ENCODE peak calls at places on chromosome 2, in ten cellular contexts. R is upper lobe of right lung; M is A549; W is GM12878; J is CD8-positive, alpha-beta T cell; Z is heart right ventricle; Y is neuronal stem cell; E is cardiac muscle cell; N is HCT116; P is left lung. S is an unnamed sample. For H3K4me1, the result is how much of the 10 kb centered on the place peaks cover.

GRCh38 chr2:232890896-232891601 is 21.0 kb downstream of the SNORC start:
- DNase-seq in R (peak), M (no peak), W (no peak), J (no peak), Z (no peak), Y (no peak), E (peak), N (peak), P (peak), S (no peak)

GRCh38 chr2:24276349-24276899 is 83.9 kb downstream of the ITSN2 start:
- DNase-seq in R (no peak), M (no peak), W (no peak), J (no peak), Z (no peak), Y (no peak), E (no peak), N (no peak), P (no peak), S (no peak)

GRCh38 chr2:128202791-128203190 is 111.8 kb downstream of the UGGT1 start:
- DNase-seq in R (no peak), M (no peak), W (no peak), J (no peak), Z (no peak), Y (no peak), E (peak), N (no peak), P (no peak), S (no peak)

GRCh38 chr2:212997526-212998020 is 153.8 kb downstream of the IKZF2 start:
- DNase-seq in R (no peak), M (no peak), W (no peak), J (no peak), Z (no peak), Y (no peak), E (no peak), N (no peak), P (no peak), S (no peak)

GRCh38 chr2:56047136-56047535 is 123.6 kb upstream of the EFEMP1 start:
- DNase-seq in R (no peak), M (no peak), W (no peak), J (no peak), Z (no peak), Y (no peak), E (no peak), N (no peak), P (no peak), S (no peak)

GRCh38 chr2:101828267-101829017 is 130.9 kb downstream of the MAP4K4 start:
- DNase-seq in R (no peak), M (no peak), W (no peak), J (no peak), Z (no peak), Y (no peak), E (peak), N (no peak), P (no peak), S (peak)

GRCh38 chr2:182229288-182229687 is 197.5 kb downstream of the PDE1A start:
- DNase-seq in R (no peak), M (no peak), W (no peak), J (no peak), Z (no peak), Y (no peak), E (no peak), N (no peak), P (no peak), S (no peak)

GRCh38 chr2:69770193-69770702 is 28.3 kb downstream of the ANXA4 start:
- DNase-seq in R (no peak), M (peak), W (no peak), J (no peak), Z (peak), Y (no peak), E (peak), N (peak), P (no peak), S (no peak)

GRCh38 chr2:25927357-25927756 is 49.1 kb upstream of the ASXL2 start:
- DNase-seq in R (no peak), M (no peak), W (no peak), J (no peak), Z (no peak), Y (no peak), E (no peak), N (no peak), P (no peak), S (no peak)

GRCh38 chr2:48070415-48070814 is 164.1 kb upstream of the FBXO11 start:
- DNase-seq in R (no peak), M (no peak), W (no peak), J (no peak), Z (no peak), Y (no peak), E (peak), N (no peak), P (no peak), S (no peak)

GRCh38 chr2:190893157-190893556 is 12.5 kb downstream of the GLS start:
- DNase-seq in R (no peak), M (no peak), W (no peak), J (no peak), Z (no peak), Y (no peak), E (no peak), N (no peak), P (no peak), S (no peak)

GRCh38 chr2:203815541-203815898 is 52.1 kb upstream of the CTLA4 start:
- DNase-seq in R (no peak), M (no peak), W (no peak), J (no peak), Z (no peak), Y (no peak), E (no peak), N (no peak), P (no peak), S (no peak)

GRCh38 chr2:188306271-188306670 is 14.6 kb downstream of the GULP1 start:
- DNase-seq in R (no peak), M (no peak), W (no peak), J (no peak), Z (no peak), Y (no peak), E (no peak), N (no peak), P (no peak), S (no peak)

GRCh38 chr2:120675460-120676130 is 60.1 kb upstream of the GLI2 start:
- DNase-seq in R (no peak), M (peak), W (no peak), J (peak), Z (peak), Y (no peak), E (peak), N (peak), P (no peak), S (peak)

GRCh38 chr2:199259671-199260070 is 198.1 kb downstream of the SATB2 start:
- DNase-seq in R (no peak), M (no peak), W (no peak), J (no peak), Z (no peak), Y (no peak), E (no peak), N (no peak), P (no peak), S (no peak)

GRCh38 chr2:85132834-85133637 is at the start of gene TCF7L1:
- DNase-seq in R (peak), M (peak), W (no peak), J (no peak), Z (peak), Y (peak), E (peak), N (peak), P (peak), S (no peak)

GRCh38 chr2:240397924-240398611 is 37.4 kb upstream of the GPC1 start:
- DNase-seq in R (no peak), M (no peak), W (no peak), J (no peak), Z (no peak), Y (no peak), E (no peak), N (no peak), P (no peak), S (no peak)

GRCh38 chr2:88307817-88308216 is 137.7 kb downstream of the THNSL2 start:
- DNase-seq in R (no peak), M (peak), W (no peak), J (no peak), Z (peak), Y (no peak), E (no peak), N (peak), P (no peak), S (no peak)

GRCh38 chr2:181037922-181038321 is 57.5 kb downstream of the UBE2E3 start:
- DNase-seq in R (no peak), M (no peak), W (no peak), J (no peak), Z (no peak), Y (no peak), E (peak), N (no peak), P (no peak), S (no peak)

DNA sequence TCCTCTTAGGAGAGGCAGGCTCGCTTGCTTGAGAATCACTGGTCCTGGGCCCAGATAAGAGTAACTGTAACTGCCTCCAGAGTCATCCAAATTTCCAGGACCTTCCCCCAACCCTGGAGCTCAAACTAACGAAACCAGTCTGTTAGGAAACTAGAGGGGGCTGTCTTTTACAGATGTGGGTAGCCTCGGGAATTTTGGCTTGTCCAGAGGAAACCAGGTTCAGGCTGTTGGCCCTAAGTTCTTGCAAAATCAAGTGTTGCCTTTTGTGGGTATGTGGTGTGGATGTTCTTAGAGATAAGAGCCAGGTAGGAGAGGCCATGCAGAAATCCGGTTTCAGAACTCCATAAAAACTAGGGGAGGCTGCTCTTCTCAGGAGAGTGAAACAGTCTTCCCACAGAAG is 125.0 kb upstream of the DLX2 start:
- DNase-seq in R (no peak), M (no peak), W (no peak), J (no peak), Z (no peak), Y (no peak), E (no peak), N (no peak), P (no peak), S (no peak)
- H3K4me1 ChIP-seq in R (under half), M (under half), W (under half), J (under half), Z (under half), Y (under half), E (under half), N (under half), P (under half), S (under half)

DNA sequence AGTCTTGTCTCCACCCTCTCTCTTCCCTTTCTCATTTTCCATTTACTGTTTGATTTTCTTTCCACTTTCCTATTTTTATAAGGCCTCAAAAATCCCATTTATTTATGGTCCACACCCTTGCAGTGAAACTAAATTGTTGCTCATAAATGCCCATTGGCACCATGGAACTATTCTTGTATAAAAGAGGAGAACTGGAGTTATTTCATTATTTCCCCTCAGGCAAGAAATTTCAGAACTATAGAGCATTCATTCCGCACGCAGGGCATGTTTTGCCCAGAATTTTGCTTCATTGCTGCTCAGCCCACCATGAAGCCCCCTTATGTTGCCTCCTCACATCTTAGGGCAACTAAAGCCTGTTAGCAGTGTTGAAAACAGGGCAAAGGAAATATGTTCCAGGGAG is 113.7 kb upstream of the MMADHC start:
- DNase-seq in R (no peak), M (no peak), W (no peak), J (no peak), Z (no peak), Y (no peak), E (no peak), N (no peak), P (no peak), S (no peak)
- H3K27ac ChIP-seq in R (no peak), M (no peak), W (no peak), J (no peak), Z (no peak), Y (no peak), E (no peak), N (no peak), P (no peak), S (no peak)

GRCh38 chr2:231816327-231817026 is 30.2 kb downstream of the COPS7B start:
- DNase-seq in R (no peak), M (no peak), W (no peak), J (no peak), Z (no peak), Y (no peak), E (no peak), N (no peak), P (no peak), S (no peak)

GRCh38 chr2:231819449-231820042 is 33.3 kb downstream of the COPS7B start:
- DNase-seq in R (no peak), M (no peak), W (no peak), J (no peak), Z (no peak), Y (no peak), E (no peak), N (no peak), P (no peak), S (no peak)

GRCh38 chr2:231821908-231822307 is 35.7 kb downstream of the COPS7B start:
- DNase-seq in R (no peak), M (no peak), W (no peak), J (no peak), Z (no peak), Y (no peak), E (no peak), N (no peak), P (no peak), S (no peak)

GRCh38 chr2:231820786-231821303 is 34.6 kb downstream of the COPS7B start:
- DNase-seq in R (no peak), M (no peak), W (no peak), J (no peak), Z (no peak), Y (no peak), E (no peak), N (no peak), P (no peak), S (no peak)
- H3K4me3 ChIP-seq in R (no peak), M (no peak), W (no peak), J (no peak), Z (no peak), Y (no peak), E (no peak), N (no peak), P (no peak), S (no peak)

GRCh38 chr2:171436307-171436706 is 2.3 kb downstream of the DCAF17 start:
- DNase-seq in R (no peak), M (no peak), W (no peak), J (no peak), Z (no peak), Y (no peak), E (peak), N (no peak), P (no peak), S (no peak)

GRCh38 chr2:171433763-171434670 is at the start of the genes DCAF17 and METTL8:
- DNase-seq in R (peak), M (peak), W (peak), J (peak), Z (peak), Y (peak), E (peak), N (peak), P (peak), S (peak)

GRCh38 chr2:171432206-171432968 is 1.4 kb downstream of the METTL8 start:
- DNase-seq in R (no peak), M (no peak), W (no peak), J (no peak), Z (no peak), Y (no peak), E (no peak), N (no peak), P (no peak), S (no peak)

GRCh38 chr2:171432969-171433762 is 624 bp downstream of the METTL8 start:
- DNase-seq in R (no peak), M (peak), W (no peak), J (no peak), Z (no peak), Y (no peak), E (peak), N (peak), P (peak), S (peak)

GRCh38 chr2:171434671-171434980 is 600 bp downstream of the DCAF17 start:
- DNase-seq in R (no peak), M (peak), W (no peak), J (no peak), Z (peak), Y (no peak), E (no peak), N (no peak), P (peak), S (no peak)
- H3K4me1 ChIP-seq in R (under half), M (under half), W (under half), J (under half), Z (under half), Y (under half), E (under half), N (under half), P (under half), S (under half)

DNA sequence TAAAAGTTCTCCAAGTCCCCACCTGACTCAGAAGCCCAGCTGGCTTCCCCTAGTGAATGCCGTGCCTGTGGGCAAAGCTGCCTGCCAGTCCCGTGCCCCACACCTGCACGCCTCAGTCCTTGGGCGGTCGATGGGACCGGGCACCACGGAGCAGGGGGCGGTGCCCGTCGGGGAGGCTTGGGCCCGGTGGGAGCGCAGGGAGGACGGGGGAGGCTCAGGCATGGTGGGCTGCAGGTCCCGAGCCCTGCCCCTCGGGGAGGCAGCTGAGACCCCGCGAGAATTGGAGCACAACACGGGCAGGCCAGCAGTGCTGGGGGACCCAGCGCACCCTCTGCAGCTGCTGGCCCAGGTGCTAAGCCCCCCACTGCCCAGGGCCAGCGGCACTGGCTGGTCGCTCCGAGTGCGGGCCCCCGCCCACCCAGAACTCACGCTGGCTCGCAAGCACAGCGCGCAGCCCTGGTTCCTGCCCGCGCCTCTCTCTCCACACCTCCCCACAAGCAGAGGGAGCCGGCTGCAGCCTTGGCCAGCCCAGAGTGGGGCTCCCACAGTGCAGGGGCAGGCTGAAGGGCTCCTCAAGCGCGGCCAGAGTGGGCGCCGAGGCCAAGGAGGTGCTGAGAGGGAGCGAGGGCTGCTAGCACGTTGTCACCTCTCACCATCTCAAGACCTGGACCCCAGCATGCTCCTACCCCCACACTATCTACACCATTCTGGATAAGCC is 215.5 kb downstream of the TNS1 start:
- DNase-seq in R (no peak), M (no peak), W (no peak), J (no peak), Z (no peak), Y (no peak), E (no peak), N (no peak), P (no peak), S (no peak)
- H3K27ac ChIP-seq in R (no peak), M (no peak), W (no peak), J (no peak), Z (no peak), Y (no peak), E (no peak), N (no peak), P (no peak), S (no peak)

DNA sequence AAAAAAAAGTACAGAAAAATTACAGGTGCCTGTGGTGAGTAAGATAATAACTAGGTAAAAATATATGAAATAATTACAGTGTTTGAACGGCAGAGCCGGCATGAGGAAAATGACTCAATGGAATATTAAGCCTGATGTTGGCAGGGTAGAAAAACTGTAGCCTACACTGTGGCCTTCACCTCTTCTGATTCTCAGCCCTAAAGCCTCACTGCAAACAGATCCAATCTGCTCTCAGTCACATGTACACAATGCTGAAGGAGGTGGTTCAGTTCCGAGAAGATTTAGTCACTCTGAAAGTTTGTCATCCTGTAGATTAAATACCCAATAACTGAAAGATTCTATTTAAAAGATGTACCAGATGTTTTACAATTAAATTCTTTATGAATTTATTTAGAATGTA is 66.9 kb upstream of the MAP3K20 start:
- DNase-seq in R (no peak), M (no peak), W (no peak), J (no peak), Z (no peak), Y (no peak), E (no peak), N (no peak), P (no peak), S (no peak)
- H3K4me3 ChIP-seq in R (no peak), M (no peak), W (no peak), J (no peak), Z (no peak), Y (no peak), E (no peak), N (no peak), P (no peak), S (no peak)